ENCODE peak calls at places on chromosome 6, in seven cellular contexts. U, T, O, P, C, F and I are unnamed samples.

GRCh38 chr6:169189227-169189626 is 64.4 kb downstream of the THBS2 start:
- DNase-seq in O (no peak), P (no peak), U (no peak), C (no peak), T (no peak), F (no peak), I (no peak)

GRCh38 chr6:105537981-105538578 is 135.2 kb upstream of the PREP start:
- DNase-seq in C (no peak), F (no peak), P (no peak), T (no peak), O (no peak), U (no peak), I (no peak)

GRCh38 chr6:140437619-140438345 is 1063.3 kb upstream of the CITED2 start:
- DNase-seq in T (no peak), F (no peak), P (no peak), C (no peak), O (no peak), U (no peak), I (no peak)

GRCh38 chr6:52157301-52157930 is 28.8 kb upstream of the IL17A start:
- DNase-seq in F (no peak), O (no peak), P (peak), T (no peak), C (no peak), U (no peak), I (no peak)

GRCh38 chr6:2196079-2196679 is 49.2 kb downstream of the GMDS start:
- DNase-seq in C (peak), O (peak), U (peak), F (no peak), T (peak), P (peak), I (peak)

GRCh38 chr6:12280458-12280857 is 9.7 kb upstream of the EDN1 start:
- DNase-seq in T (no peak), F (no peak), C (no peak), P (no peak), O (no peak), U (no peak), I (no peak)

GRCh38 chr6:119119989-119120388 is 41.5 kb upstream of the FAM184A start:
- DNase-seq in U (no peak), T (no peak), C (no peak), P (no peak), O (no peak), F (no peak), I (no peak)

GRCh38 chr6:36615018-36615761 is 21.0 kb downstream of the SRSF3 start:
- DNase-seq in U (peak), F (no peak), T (peak), C (peak), O (peak), P (no peak), I (no peak)

GRCh38 chr6:158819213-158819976 is at the start of gene EZR:
- DNase-seq in C (peak), U (peak), T (peak), P (no peak), O (peak), F (peak), I (peak)

GRCh38 chr6:318265-318890 is 26.1 kb downstream of the DUSP22 start:
- DNase-seq in C (no peak), T (no peak), P (no peak), U (no peak), O (no peak), F (no peak), I (no peak)

GRCh38 chr6:5749666-5750215 is 257.0 kb downstream of the NRN1 start:
- DNase-seq in T (no peak), C (no peak), O (no peak), U (no peak), P (no peak), F (no peak), I (no peak)

GRCh38 chr6:63527658-63528514 is 44.4 kb upstream of the LOC128125822 start:
- DNase-seq in T (peak), U (no peak), F (no peak), O (peak), P (no peak), C (no peak), I (peak)

GRCh38 chr6:105805581-105806023 is 280.5 kb upstream of the PRDM1 start:
- DNase-seq in U (peak), P (no peak), F (no peak), C (no peak), T (no peak), O (no peak), I (no peak)

GRCh38 chr6:45434401-45434741 is 56.6 kb upstream of the SUPT3H start:
- DNase-seq in T (no peak), O (no peak), C (no peak), P (no peak), U (no peak), F (no peak), I (no peak)

GRCh38 chr6:105678516-105678915 is 275.6 kb upstream of the PREP start:
- DNase-seq in F (no peak), O (no peak), T (no peak), P (no peak), C (no peak), U (no peak), I (no peak)

GRCh38 chr6:38495922-38496635 is 143.7 kb downstream of the BTBD9 start:
- DNase-seq in C (no peak), T (no peak), U (no peak), F (no peak), O (no peak), P (no peak), I (no peak)

GRCh38 chr6:160088069-160088773 is 33.4 kb upstream of the SLC22A1 start:
- DNase-seq in C (peak), U (peak), O (peak), T (peak), P (no peak), F (peak), I (peak)

GRCh38 chr6:9467746-9468145 is 947.1 kb downstream of the TFAP2A start:
- DNase-seq in F (no peak), O (no peak), U (no peak), P (no peak), T (no peak), C (no peak), I (no peak)

GRCh38 chr6:12957321-12958051 is 240.9 kb downstream of the PHACTR1 start:
- DNase-seq in T (no peak), F (peak), O (no peak), C (peak), P (no peak), U (no peak), I (peak)

GRCh38 chr6:73348550-73349204 is 5.4 kb downstream of the DPPA5 start:
- DNase-seq in U (no peak), C (no peak), P (no peak), O (no peak), F (peak), T (no peak), I (no peak)

DNA sequence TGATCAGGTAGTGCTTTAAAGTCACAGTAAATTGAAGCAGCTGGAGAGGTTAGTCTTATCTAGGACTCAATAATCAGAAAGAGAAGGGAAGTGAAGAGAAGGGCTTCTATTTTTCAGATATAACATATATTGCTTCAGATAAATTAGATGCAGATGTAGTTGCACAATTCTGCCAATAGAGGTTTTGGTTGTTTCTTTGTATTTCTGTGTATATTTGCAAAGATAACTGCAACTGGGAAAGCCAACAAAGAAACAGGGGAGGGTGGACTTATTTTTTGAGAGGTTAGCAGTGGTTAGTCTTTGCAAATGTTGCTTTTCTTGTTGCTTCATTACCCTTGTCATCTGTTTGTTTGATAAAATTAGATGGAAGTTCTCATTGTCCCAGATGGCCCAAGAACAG is 106.6 kb downstream of the ADGRG6 start:
- DNase-seq in T (no peak), F (no peak), O (no peak), C (no peak), U (no peak), P (no peak), I (no peak)
- TF ChIP-seq JUND in T (no peak), F (no peak), O (no peak), C (no peak), U (no peak), P (no peak), I (no peak)

GRCh38 chr6:143555071-143555492 is 43.6 kb upstream of the FUCA2 start:
- DNase-seq in T (no peak), C (peak), U (peak), F (no peak), P (no peak), O (no peak), I (peak)
- TF ChIP-seq JUND in T (no peak), C (no peak), U (no peak), F (no peak), P (no peak), O (no peak), I (no peak)

GRCh38 chr6:111747791-111748190 is 125.5 kb downstream of the FYN start:
- DNase-seq in U (no peak), O (no peak), C (no peak), F (no peak), T (no peak), P (no peak), I (no peak)
- TF ChIP-seq JUND in U (no peak), O (no peak), C (no peak), F (no peak), T (no peak), P (no peak), I (no peak)

DNA sequence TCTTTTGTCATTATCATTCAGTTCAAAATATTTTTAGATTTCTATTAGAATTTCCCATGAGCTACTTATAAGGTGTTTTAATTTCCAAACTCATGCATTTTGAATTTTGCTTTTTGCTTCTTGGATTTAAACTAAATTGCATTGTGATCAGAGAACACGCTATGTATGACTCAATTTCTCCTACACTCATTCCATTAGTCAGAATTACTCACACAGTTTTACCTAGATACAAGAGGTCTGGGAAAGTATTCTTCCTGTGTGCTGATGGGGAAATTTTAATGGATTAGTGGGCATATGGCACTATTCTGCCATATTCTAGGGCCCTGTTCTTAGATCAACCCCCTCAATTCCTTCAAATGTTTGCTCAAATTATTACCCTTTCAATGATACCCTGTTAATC is 49.9 kb upstream of the BMP5 start:
- DNase-seq in U (no peak), P (no peak), T (peak), F (no peak), O (no peak), C (no peak), I (no peak)
- TF ChIP-seq JUND in U (no peak), P (no peak), T (peak), F (no peak), O (no peak), C (peak), I (no peak)

GRCh38 chr6:157233156-157233555 is 90.2 kb downstream of the TMEM242 start:
- DNase-seq in F (no peak), P (no peak), O (no peak), T (no peak), U (no peak), C (no peak), I (no peak)
- TF ChIP-seq JUND in F (no peak), P (no peak), O (no peak), T (no peak), U (no peak), C (no peak), I (no peak)

GRCh38 chr6:129646140-129646569 is 63.8 kb downstream of the ARHGAP18 start:
- DNase-seq in O (no peak), T (no peak), C (no peak), U (no peak), P (no peak), F (no peak), I (no peak)

GRCh38 chr6:129646617-129647016 is 63.4 kb downstream of the ARHGAP18 start:
- DNase-seq in T (no peak), P (peak), F (no peak), O (no peak), U (no peak), C (no peak), I (no peak)

GRCh38 chr6:129647044-129647443 is 62.9 kb downstream of the ARHGAP18 start:
- DNase-seq in O (no peak), U (no peak), P (no peak), T (no peak), C (no peak), F (no peak), I (no peak)

GRCh38 chr6:129644567-129645015 is 65.4 kb downstream of the ARHGAP18 start:
- DNase-seq in O (peak), T (peak), P (no peak), C (no peak), F (no peak), U (no peak), I (no peak)

GRCh38 chr6:129645371-129646139 is 64.4 kb downstream of the ARHGAP18 start:
- DNase-seq in O (peak), P (no peak), T (peak), C (no peak), U (no peak), F (no peak), I (no peak)
- TF ChIP-seq JUND in O (no peak), P (no peak), T (peak), C (no peak), U (no peak), F (no peak), I (no peak)

GRCh38 chr6:7153807-7154206 is 46.0 kb downstream of the RREB1 start:
- DNase-seq in U (peak), O (no peak), F (peak), C (no peak), P (no peak), T (no peak), I (no peak)
- TF ChIP-seq JUND in U (no peak), O (no peak), F (no peak), C (no peak), P (no peak), T (no peak), I (no peak)

GRCh38 chr6:108423982-108424695 is 129.3 kb downstream of the AFG1L start:
- DNase-seq in P (no peak), F (no peak), U (no peak), T (no peak), O (no peak), C (no peak), I (no peak)

GRCh38 chr6:108419934-108420609 is 125.2 kb downstream of the AFG1L start:
- DNase-seq in C (no peak), O (no peak), U (peak), P (no peak), F (no peak), T (no peak), I (no peak)

GRCh38 chr6:108419474-108419873 is 124.6 kb downstream of the AFG1L start:
- DNase-seq in F (no peak), T (no peak), P (no peak), O (no peak), U (no peak), C (no peak), I (no peak)

GRCh38 chr6:108425428-108425827 is 130.6 kb downstream of the AFG1L start:
- DNase-seq in F (no peak), U (no peak), O (no peak), P (no peak), T (no peak), C (no peak), I (no peak)
- TF ChIP-seq JUND in F (no peak), U (no peak), O (no peak), P (no peak), T (no peak), C (no peak), I (no peak)